ENCODE peak calls at places on chromosomes 5 and 9, in four cellular contexts. One of them, this sample, is unnamed. For H3K36me3, the result is how much of the 10 kb centered on the place peaks cover.

GRCh38 chr9:106936680-106937079 is 73.7 kb downstream of the ZNF462 start:
- DNase-seq in astrocyte: no peak
- DNase-seq in fibroblast of lung: no peak
- DNase-seq in pancreas: no peak
- DNase-seq in this sample: no peak

GRCh38 chr5:77560677-77561263 is 68.7 kb upstream of the WDR41 start:
- DNase-seq in astrocyte: peak
- DNase-seq in fibroblast of lung: peak
- DNase-seq in pancreas: no peak
- DNase-seq in this sample: no peak

GRCh38 chr9:126126012-126126411 is 200.6 kb upstream of the MVB12B start:
- DNase-seq in astrocyte: no peak
- DNase-seq in fibroblast of lung: no peak
- DNase-seq in pancreas: no peak
- DNase-seq in this sample: no peak

GRCh38 chr5:36205329-36205728 is 36.4 kb downstream of the NADK2 start:
- DNase-seq in astrocyte: no peak
- DNase-seq in fibroblast of lung: no peak
- DNase-seq in pancreas: no peak
- DNase-seq in this sample: no peak

GRCh38 chr5:177347699-177348098 is 3.8 kb downstream of the LMAN2 start:
- DNase-seq in astrocyte: no peak
- DNase-seq in fibroblast of lung: no peak
- DNase-seq in pancreas: no peak
- DNase-seq in this sample: no peak

GRCh38 chr9:126534431-126535186 is 79.1 kb upstream of the LMX1B start:
- DNase-seq in astrocyte: no peak
- DNase-seq in fibroblast of lung: no peak
- DNase-seq in pancreas: peak
- DNase-seq in this sample: no peak

GRCh38 chr5:180718810-180719453 is 20.9 kb downstream of the OR2Y1 start:
- DNase-seq in astrocyte: peak
- DNase-seq in fibroblast of lung: peak
- DNase-seq in pancreas: no peak
- DNase-seq in this sample: no peak

GRCh38 chr5:2298746-2299145 is 416.0 kb upstream of the IRX4 start:
- DNase-seq in astrocyte: no peak
- DNase-seq in fibroblast of lung: no peak
- DNase-seq in pancreas: no peak
- DNase-seq in this sample: no peak

GRCh38 chr9:79489241-79490000 is 82.3 kb upstream of the TLE4 start:
- DNase-seq in astrocyte: peak
- DNase-seq in fibroblast of lung: peak
- DNase-seq in pancreas: no peak
- DNase-seq in this sample: peak

GRCh38 chr5:40991168-40991980 is 79.8 kb downstream of the MROH2B start:
- DNase-seq in astrocyte: peak
- DNase-seq in fibroblast of lung: peak
- DNase-seq in pancreas: no peak
- DNase-seq in this sample: peak

GRCh38 chr9:116944714-116945534 is 257.8 kb downstream of the TRIM32 start:
- DNase-seq in astrocyte: no peak
- DNase-seq in fibroblast of lung: no peak
- DNase-seq in pancreas: no peak
- DNase-seq in this sample: no peak

DNA sequence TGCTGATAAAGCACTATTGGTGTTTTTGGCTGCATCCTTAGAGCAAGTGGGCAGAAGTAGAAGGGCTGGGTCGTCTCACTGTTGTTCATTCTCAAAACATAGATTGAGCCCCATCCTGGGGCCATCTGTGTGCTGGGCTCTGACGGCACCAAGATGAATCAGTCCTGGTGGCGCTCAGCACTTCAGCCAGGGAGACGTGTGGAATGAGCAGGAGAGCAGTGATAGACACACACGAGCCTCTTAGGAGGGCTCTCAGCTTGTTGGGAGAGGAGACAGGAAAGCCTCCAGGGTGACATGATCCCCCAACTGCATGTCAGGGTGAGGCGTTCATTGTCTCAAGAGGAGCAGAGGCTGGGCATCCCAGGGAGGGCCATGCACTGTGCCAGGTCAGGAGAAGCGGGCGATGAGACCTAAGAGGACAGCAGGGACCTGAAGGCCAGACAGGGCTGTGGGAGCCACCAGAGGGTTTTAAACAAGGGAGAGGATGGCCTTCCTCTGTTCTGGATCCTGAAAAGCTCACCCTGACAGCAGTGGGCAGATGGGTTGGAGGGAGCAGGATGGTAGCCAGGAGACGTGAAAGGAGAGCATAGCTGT is 115.8 kb downstream of the DAB2IP start:
- DNase-seq in astrocyte: peak
- DNase-seq in fibroblast of lung: peak
- DNase-seq in pancreas: no peak
- DNase-seq in this sample: no peak
- H3K36me3 ChIP-seq in astrocyte: under half
- H3K36me3 ChIP-seq in fibroblast of lung: under half
- H3K36me3 ChIP-seq in pancreas: under half
- H3K36me3 ChIP-seq in this sample: under half

GRCh38 chr5:169384661-169385060 is 83.7 kb upstream of the SLIT3 start:
- DNase-seq in astrocyte: peak
- DNase-seq in fibroblast of lung: peak
- DNase-seq in pancreas: no peak
- DNase-seq in this sample: no peak
- H3K4me3 ChIP-seq in astrocyte: no peak
- H3K4me3 ChIP-seq in fibroblast of lung: no peak
- H3K4me3 ChIP-seq in pancreas: no peak
- H3K4me3 ChIP-seq in this sample: no peak

DNA sequence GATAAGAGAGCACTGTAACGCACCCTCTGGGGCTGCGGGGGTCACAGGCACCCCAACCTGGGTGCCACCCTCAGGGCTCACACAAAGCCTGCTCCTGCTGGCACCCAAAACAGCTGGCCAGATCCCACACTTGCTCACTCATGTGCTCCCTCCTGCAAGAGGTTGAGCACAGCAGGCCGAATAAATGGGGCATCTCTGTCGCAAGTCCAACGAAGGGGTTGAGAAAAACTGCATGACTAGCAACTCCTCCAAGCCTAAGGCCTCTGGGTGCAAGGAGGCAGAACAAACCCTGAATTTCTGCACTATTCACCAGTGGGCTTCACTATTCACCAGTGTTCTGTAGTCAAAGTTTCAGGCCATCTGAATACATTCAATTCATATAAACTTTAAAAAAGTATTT is 80.4 kb downstream of the SECISBP2 start:
- DNase-seq in astrocyte: no peak
- DNase-seq in fibroblast of lung: no peak
- DNase-seq in pancreas: no peak
- DNase-seq in this sample: no peak
- H3K36me3 ChIP-seq in astrocyte: under half
- H3K36me3 ChIP-seq in fibroblast of lung: under half
- H3K36me3 ChIP-seq in pancreas: under half
- H3K36me3 ChIP-seq in this sample: under half

DNA sequence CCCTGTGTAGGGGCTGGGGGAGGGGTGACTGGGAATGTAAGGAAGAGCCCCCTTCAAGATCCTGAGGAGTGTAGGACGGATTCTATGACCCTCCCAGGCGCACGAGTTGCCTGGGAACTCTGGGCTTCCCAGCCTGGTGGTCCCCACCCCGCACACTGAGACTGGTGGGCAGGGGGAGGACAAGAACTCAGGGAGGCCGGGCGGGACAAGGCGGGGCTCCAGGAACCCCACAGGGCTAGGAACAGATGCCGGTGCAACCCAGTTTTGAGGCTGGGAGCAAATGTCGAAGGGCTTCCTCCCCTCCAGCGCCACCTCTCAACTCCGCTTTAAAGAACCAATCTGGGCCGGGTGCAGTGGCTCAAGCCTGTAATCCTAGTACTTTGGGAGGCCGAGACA is 1.3 kb upstream of the VDAC1 start:
- DNase-seq in astrocyte: no peak
- DNase-seq in fibroblast of lung: no peak
- DNase-seq in pancreas: peak
- DNase-seq in this sample: no peak
- H3K4me3 ChIP-seq in astrocyte: peak
- H3K4me3 ChIP-seq in fibroblast of lung: no peak
- H3K4me3 ChIP-seq in pancreas: peak
- H3K4me3 ChIP-seq in this sample: peak

DNA sequence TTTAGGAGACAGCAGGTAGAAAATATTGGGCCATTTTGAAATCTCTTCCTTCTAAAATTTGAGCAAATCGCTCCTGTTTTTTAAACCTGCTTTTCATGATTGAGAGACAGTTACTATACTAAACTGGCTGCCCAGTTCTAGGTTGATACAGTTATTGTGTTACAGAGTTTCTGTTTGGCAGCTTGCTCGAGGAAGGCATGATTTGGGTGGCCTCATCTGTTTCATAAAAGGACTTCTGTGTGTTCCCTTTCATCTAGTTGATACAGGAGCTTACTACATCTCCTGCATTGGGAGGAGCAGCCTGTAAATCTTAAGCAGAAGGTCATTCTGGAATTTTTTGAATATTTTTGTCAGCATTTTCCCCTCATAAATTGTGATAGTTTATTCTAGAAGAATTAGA is 14.2 kb downstream of the HSPA4 start:
- DNase-seq in astrocyte: no peak
- DNase-seq in fibroblast of lung: no peak
- DNase-seq in pancreas: no peak
- DNase-seq in this sample: no peak
- H3K36me3 ChIP-seq in astrocyte: under half
- H3K36me3 ChIP-seq in fibroblast of lung: under half
- H3K36me3 ChIP-seq in pancreas: under half
- H3K36me3 ChIP-seq in this sample: half or more

GRCh38 chr5:32002755-32003154 is 171.4 kb downstream of the GOLPH3 start:
- DNase-seq in astrocyte: no peak
- DNase-seq in fibroblast of lung: no peak
- DNase-seq in pancreas: no peak
- DNase-seq in this sample: no peak
- H3K4me3 ChIP-seq in astrocyte: no peak
- H3K4me3 ChIP-seq in fibroblast of lung: no peak
- H3K4me3 ChIP-seq in pancreas: no peak
- H3K4me3 ChIP-seq in this sample: no peak

GRCh38 chr5:157303667-157304327 is 37.9 kb downstream of the CYFIP2 start:
- DNase-seq in astrocyte: no peak
- DNase-seq in fibroblast of lung: no peak
- DNase-seq in pancreas: no peak
- DNase-seq in this sample: no peak
- H3K36me3 ChIP-seq in astrocyte: under half
- H3K36me3 ChIP-seq in fibroblast of lung: under half
- H3K36me3 ChIP-seq in pancreas: under half
- H3K36me3 ChIP-seq in this sample: under half